ENCODE peak calls at places on chromosome 1, in five cellular contexts. One of them, this sample, is unnamed.

GRCh38 chr1:174114788-174115448 is 44.4 kb upstream of the RABGAP1L start:
- DNase-seq in RWPE1: peak; percentile 44
- DNase-seq in IMR-90: peak; percentile 40
- DNase-seq in AG09319: no peak
- DNase-seq in DND-41: peak; percentile 46
- DNase-seq in this sample: no peak

GRCh38 chr1:61051455-61052392 is 30.6 kb upstream of the NFIA start:
- DNase-seq in RWPE1: no peak
- DNase-seq in IMR-90: no peak
- DNase-seq in AG09319: no peak
- DNase-seq in DND-41: no peak
- DNase-seq in this sample: no peak

GRCh38 chr1:179043907-179044306 is 18.2 kb downstream of the FAM20B start:
- DNase-seq in RWPE1: no peak
- DNase-seq in IMR-90: no peak
- DNase-seq in AG09319: no peak
- DNase-seq in DND-41: no peak
- DNase-seq in this sample: no peak

GRCh38 chr1:176073524-176074157 is 133.4 kb downstream of the COP1 start:
- DNase-seq in RWPE1: peak; percentile 44
- DNase-seq in IMR-90: peak; percentile 72
- DNase-seq in AG09319: peak; percentile 18
- DNase-seq in DND-41: peak; percentile 35
- DNase-seq in this sample: no peak

GRCh38 chr1:193190096-193190744 is 3.8 kb upstream of the B3GALT2 start:
- DNase-seq in RWPE1: no peak
- DNase-seq in IMR-90: peak; percentile 33
- DNase-seq in AG09319: no peak
- DNase-seq in DND-41: no peak
- DNase-seq in this sample: no peak

GRCh38 chr1:110283677-110284076 is 55.5 kb upstream of the RBM15 start:
- DNase-seq in RWPE1: no peak
- DNase-seq in IMR-90: peak; percentile 28
- DNase-seq in AG09319: no peak
- DNase-seq in DND-41: no peak
- DNase-seq in this sample: no peak

GRCh38 chr1:115829023-115829674 is 11.8 kb downstream of the NHLH2 start:
- DNase-seq in RWPE1: peak; percentile 95
- DNase-seq in IMR-90: peak; percentile 84
- DNase-seq in AG09319: peak; percentile 77
- DNase-seq in DND-41: no peak
- DNase-seq in this sample: no peak

GRCh38 chr1:113765306-113765705 is 6.0 kb upstream of the PHTF1 start:
- DNase-seq in RWPE1: no peak
- DNase-seq in IMR-90: peak; percentile 11
- DNase-seq in AG09319: no peak
- DNase-seq in DND-41: no peak
- DNase-seq in this sample: no peak

GRCh38 chr1:47662068-47662467 is 224.2 kb downstream of the FOXD2 start:
- DNase-seq in RWPE1: no peak
- DNase-seq in IMR-90: no peak
- DNase-seq in AG09319: no peak
- DNase-seq in DND-41: no peak
- DNase-seq in this sample: no peak

GRCh38 chr1:222464841-222465210 is 83.1 kb downstream of the HHIPL2 start:
- DNase-seq in RWPE1: peak; percentile 28
- DNase-seq in IMR-90: peak; percentile 73
- DNase-seq in AG09319: no peak
- DNase-seq in DND-41: peak; percentile 16
- DNase-seq in this sample: no peak

GRCh38 chr1:112862753-112863426 is 93.1 kb downstream of the SLC16A1 start:
- DNase-seq in RWPE1: no peak
- DNase-seq in IMR-90: no peak
- DNase-seq in AG09319: no peak
- DNase-seq in DND-41: no peak
- DNase-seq in this sample: no peak

GRCh38 chr1:101797722-101798121 is 199.0 kb downstream of the OLFM3 start:
- DNase-seq in RWPE1: no peak
- DNase-seq in IMR-90: no peak
- DNase-seq in AG09319: no peak
- DNase-seq in DND-41: no peak
- DNase-seq in this sample: no peak

GRCh38 chr1:161158316-161159016 is 834 bp upstream of the USP21 start:
- DNase-seq in RWPE1: no peak
- DNase-seq in IMR-90: no peak
- DNase-seq in AG09319: no peak
- DNase-seq in DND-41: no peak
- DNase-seq in this sample: no peak

GRCh38 chr1:164622057-164622840 is 63.3 kb downstream of the PBX1 start:
- DNase-seq in RWPE1: no peak
- DNase-seq in IMR-90: no peak
- DNase-seq in AG09319: no peak
- DNase-seq in DND-41: no peak
- DNase-seq in this sample: no peak

GRCh38 chr1:15328785-15329480 is 80.8 kb upstream of the EFHD2 start:
- DNase-seq in RWPE1: no peak
- DNase-seq in IMR-90: peak; percentile 64
- DNase-seq in AG09319: no peak
- DNase-seq in DND-41: no peak
- DNase-seq in this sample: no peak
- TF ChIP-seq CTCF in RWPE1: no peak
- TF ChIP-seq CTCF in IMR-90: no peak
- TF ChIP-seq CTCF in AG09319: peak; percentile 48
- TF ChIP-seq CTCF in DND-41: no peak
- TF ChIP-seq CTCF in this sample: no peak

GRCh38 chr1:22731924-22732522 is 21.4 kb downstream of the EPHB2 start:
- DNase-seq in RWPE1: no peak
- DNase-seq in IMR-90: peak; percentile 14
- DNase-seq in AG09319: no peak
- DNase-seq in DND-41: no peak
- DNase-seq in this sample: no peak
- TF ChIP-seq CTCF in RWPE1: no peak
- TF ChIP-seq CTCF in IMR-90: peak; percentile 44
- TF ChIP-seq CTCF in AG09319: peak; percentile 49
- TF ChIP-seq CTCF in DND-41: peak; percentile 38
- TF ChIP-seq CTCF in this sample: peak; percentile 19

DNA sequence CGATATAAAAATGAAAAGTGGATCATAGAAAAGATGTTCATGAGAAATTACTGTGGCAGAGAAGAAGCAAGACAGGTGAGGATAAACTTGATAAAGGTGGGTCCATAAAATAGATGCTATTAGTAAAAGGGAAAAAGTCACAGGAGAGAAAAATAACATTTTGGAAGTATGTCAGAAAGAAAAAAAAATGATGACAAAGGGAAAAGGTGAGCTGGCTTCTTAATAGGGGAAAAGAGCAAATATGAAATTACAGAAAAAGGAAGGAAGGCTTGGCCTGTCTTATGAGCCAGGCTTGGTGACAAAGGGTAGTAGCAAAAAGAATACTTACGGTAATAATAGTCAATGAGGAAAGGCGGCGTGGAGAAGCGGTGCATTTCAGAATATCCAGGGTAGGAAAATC is 386.1 kb downstream of the RWDD3 start:
- DNase-seq in RWPE1: no peak
- DNase-seq in IMR-90: no peak
- DNase-seq in AG09319: no peak
- DNase-seq in DND-41: no peak
- DNase-seq in this sample: no peak
- TF ChIP-seq CTCF in RWPE1: no peak
- TF ChIP-seq CTCF in IMR-90: no peak
- TF ChIP-seq CTCF in AG09319: no peak
- TF ChIP-seq CTCF in DND-41: no peak
- TF ChIP-seq CTCF in this sample: no peak

GRCh38 chr1:91830242-91831131 is 55.5 kb downstream of the TGFBR3 start:
- DNase-seq in RWPE1: no peak
- DNase-seq in IMR-90: peak; percentile 91
- DNase-seq in AG09319: peak; percentile 87
- DNase-seq in DND-41: no peak
- DNase-seq in this sample: no peak

GRCh38 chr1:91835087-91835521 is 50.8 kb downstream of the TGFBR3 start:
- DNase-seq in RWPE1: no peak
- DNase-seq in IMR-90: no peak
- DNase-seq in AG09319: no peak
- DNase-seq in DND-41: no peak
- DNase-seq in this sample: no peak

GRCh38 chr1:91842056-91842455 is 43.9 kb downstream of the TGFBR3 start:
- DNase-seq in RWPE1: no peak
- DNase-seq in IMR-90: no peak
- DNase-seq in AG09319: no peak
- DNase-seq in DND-41: no peak
- DNase-seq in this sample: no peak

GRCh38 chr1:91831132-91831930 is 54.6 kb downstream of the TGFBR3 start:
- DNase-seq in RWPE1: no peak
- DNase-seq in IMR-90: peak; percentile 86
- DNase-seq in AG09319: no peak
- DNase-seq in DND-41: no peak
- DNase-seq in this sample: no peak

DNA sequence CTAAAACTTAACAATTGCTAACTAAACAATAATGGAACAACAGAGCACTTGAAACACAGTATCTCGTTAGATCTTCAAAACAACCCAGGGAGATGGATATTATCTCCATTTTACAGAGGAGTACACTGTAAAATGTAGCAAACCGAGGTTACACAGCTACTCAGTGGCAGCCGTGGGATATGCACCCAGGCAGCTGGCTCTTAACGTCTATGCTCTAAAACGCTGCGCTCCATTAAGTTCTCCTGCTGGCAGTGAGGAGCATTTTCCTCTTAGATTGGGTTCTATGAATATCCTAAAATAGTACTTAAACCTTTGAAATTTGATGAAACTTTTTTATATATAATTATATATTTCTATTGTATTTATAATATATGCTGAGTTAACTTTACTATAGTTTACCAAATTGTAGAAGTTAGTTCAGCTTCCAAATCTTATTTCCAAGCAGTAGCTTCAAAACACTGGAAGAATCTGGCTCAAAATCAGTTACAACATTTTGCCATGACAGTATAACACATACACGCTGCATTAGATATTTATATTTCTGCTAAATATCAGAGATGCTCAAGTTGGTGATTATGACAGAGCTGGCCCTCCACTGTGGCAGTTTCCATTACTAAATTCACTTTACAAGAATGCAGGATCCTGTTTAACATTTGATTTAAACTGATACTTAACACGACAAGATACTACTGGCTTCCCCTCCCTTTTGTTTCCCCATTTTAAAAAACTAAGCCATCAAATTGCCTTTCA is 49.5 kb downstream of the TGFBR3 start:
- DNase-seq in RWPE1: no peak
- DNase-seq in IMR-90: no peak
- DNase-seq in AG09319: no peak
- DNase-seq in DND-41: no peak
- DNase-seq in this sample: no peak
- TF ChIP-seq CTCF in RWPE1: no peak
- TF ChIP-seq CTCF in IMR-90: no peak
- TF ChIP-seq CTCF in AG09319: no peak
- TF ChIP-seq CTCF in DND-41: no peak
- TF ChIP-seq CTCF in this sample: no peak

GRCh38 chr1:88892146-88892877 is 945 bp upstream of the GTF2B start:
- DNase-seq in RWPE1: no peak
- DNase-seq in IMR-90: peak; percentile 56
- DNase-seq in AG09319: no peak
- DNase-seq in DND-41: peak; percentile 42
- DNase-seq in this sample: no peak

GRCh38 chr1:88900883-88901282 is 9.5 kb upstream of the GTF2B start:
- DNase-seq in RWPE1: no peak
- DNase-seq in IMR-90: no peak
- DNase-seq in AG09319: no peak
- DNase-seq in DND-41: no peak
- DNase-seq in this sample: no peak

GRCh38 chr1:88891318-88892145 is at the start of gene GTF2B:
- DNase-seq in RWPE1: peak; percentile 74
- DNase-seq in IMR-90: peak; percentile 97
- DNase-seq in AG09319: peak; percentile 91
- DNase-seq in DND-41: peak; percentile 94
- DNase-seq in this sample: peak; percentile 59

DNA sequence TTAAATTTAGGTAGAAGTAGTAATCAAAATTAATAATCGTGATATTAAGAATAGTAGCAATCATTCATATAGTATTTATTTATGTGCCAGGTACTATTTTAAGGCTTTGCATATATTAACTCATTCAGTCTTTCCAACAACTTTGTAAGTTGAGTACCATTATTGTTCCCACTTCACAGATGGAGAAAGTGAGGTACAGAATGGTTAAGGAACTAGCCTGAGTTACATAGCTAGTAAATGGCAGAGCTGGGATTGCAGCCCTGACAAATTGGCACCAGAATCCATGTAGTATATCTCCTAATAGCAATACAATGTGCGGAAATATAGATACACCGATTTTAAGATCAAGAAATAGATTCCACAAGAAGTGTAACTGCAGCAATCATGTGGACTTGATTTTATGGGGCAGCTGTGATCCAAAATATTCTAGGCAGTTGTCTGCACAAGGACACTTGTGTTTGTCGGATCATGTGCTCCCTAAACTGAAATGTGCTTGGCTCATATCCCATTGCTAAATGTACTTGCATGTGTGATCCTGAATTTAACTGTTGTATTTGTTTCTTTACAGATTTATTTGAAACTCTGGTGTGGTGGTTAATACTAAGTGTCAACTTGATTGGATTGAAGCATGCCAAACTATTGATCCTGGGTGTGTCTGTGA is 5.8 kb upstream of the GTF2B start:
- DNase-seq in RWPE1: no peak
- DNase-seq in IMR-90: no peak
- DNase-seq in AG09319: no peak
- DNase-seq in DND-41: no peak
- DNase-seq in this sample: no peak
- TF ChIP-seq CTCF in RWPE1: no peak
- TF ChIP-seq CTCF in IMR-90: no peak
- TF ChIP-seq CTCF in AG09319: no peak
- TF ChIP-seq CTCF in DND-41: no peak
- TF ChIP-seq CTCF in this sample: no peak

DNA sequence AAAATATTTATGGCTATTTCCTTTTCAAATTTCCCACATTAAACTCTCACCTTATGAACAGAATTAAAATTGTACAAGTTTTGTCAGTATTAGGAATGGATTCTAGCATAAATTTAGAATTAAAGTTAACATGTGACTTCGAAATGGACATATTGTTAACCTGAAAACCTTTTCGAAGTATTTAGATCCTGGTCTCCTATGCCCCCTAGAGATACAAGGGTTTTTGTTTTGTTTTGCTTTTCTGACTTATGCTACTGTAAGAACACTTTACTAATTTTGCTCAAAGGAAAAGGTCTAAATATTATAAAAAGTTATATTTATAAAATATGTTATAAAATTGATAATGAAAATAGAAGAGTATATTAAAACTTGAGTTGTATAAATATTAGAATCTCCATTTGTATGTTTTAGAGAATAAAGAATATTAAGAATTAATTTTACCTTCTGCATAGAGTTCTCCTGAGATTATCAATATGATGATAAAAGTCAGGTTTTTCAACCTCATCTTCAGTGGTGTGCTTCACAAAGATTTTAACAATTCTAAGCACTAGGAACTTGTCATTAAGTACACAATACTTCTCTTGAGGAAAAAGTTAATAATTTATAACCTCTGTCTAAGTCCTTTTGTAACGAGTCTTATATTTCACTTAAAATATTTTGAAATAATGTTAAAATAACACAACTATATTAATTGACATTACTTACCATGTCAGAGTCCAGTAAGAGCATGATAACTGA is at the start of gene F13B:
- DNase-seq in RWPE1: peak; percentile 13
- DNase-seq in IMR-90: no peak
- DNase-seq in AG09319: no peak
- DNase-seq in DND-41: no peak
- DNase-seq in this sample: no peak
- TF ChIP-seq CTCF in RWPE1: no peak
- TF ChIP-seq CTCF in IMR-90: peak; percentile 2
- TF ChIP-seq CTCF in AG09319: no peak
- TF ChIP-seq CTCF in DND-41: no peak
- TF ChIP-seq CTCF in this sample: no peak

This sample was measured in progenitor cell of endocrine pancreas.